ENCODE peak calls at places on chromosomes 4 and X, in five cellular contexts. H is AG10803, K is cardiac muscle cell, J is fibroblast of lung, F is fibroblast of pulmonary artery. E is an unnamed sample.

GRCh38 chr4:173360587-173361221 is 10.1 kb upstream of the SAP30 start:
- DNase-seq in K (peak; percentile 39), F (peak; percentile 45), H (peak; percentile 24), J (no peak), E (peak; percentile 16)

GRCh38 chr4:3106339-3107186 is 32.1 kb downstream of the HTT start:
- DNase-seq in F (peak; percentile 92), H (peak; percentile 87), J (peak; percentile 84), K (peak; percentile 93), E (peak; percentile 92)

GRCh38 chrX:794311-794710 is 163.7 kb downstream of the SHOX start:
- DNase-seq in H (no peak), F (no peak), K (no peak), J (no peak), E (no peak)

GRCh38 chr4:1956631-1957030 is 52.1 kb downstream of the NELFA start:
- DNase-seq in J (no peak), K (no peak), F (no peak), H (no peak), E (no peak)

GRCh38 chr4:32562010-32562409 is 1841.8 kb downstream of the PCDH7 start:
- DNase-seq in K (no peak), F (no peak), J (no peak), H (no peak), E (no peak)

GRCh38 chrX:120647127-120647526 is 17.3 kb upstream of the C1GALT1C1 start:
- DNase-seq in K (no peak), F (no peak), J (peak; percentile 9), H (no peak), E (no peak)

GRCh38 chr4:2259541-2260267 is 2.2 kb downstream of the MXD4 start:
- DNase-seq in J (no peak), K (no peak), H (no peak), F (no peak), E (no peak)

GRCh38 chr4:53591372-53591892 is at the start of gene LNX1:
- DNase-seq in F (no peak), J (no peak), H (no peak), K (no peak), E (no peak)

GRCh38 chr4:147103403-147103946 is 157.8 kb upstream of the TTC29 start:
- DNase-seq in F (peak; percentile 96), K (peak; percentile 90), H (peak; percentile 97), J (peak; percentile 98), E (peak; percentile 89)

GRCh38 chrX:41301438-41301824 is 32.5 kb upstream of the DDX3X start:
- DNase-seq in H (no peak), J (no peak), K (no peak), F (no peak), E (no peak)

GRCh38 chrX:150544222-150544787 is 24.1 kb upstream of the MTM1 start:
- DNase-seq in J (no peak), F (peak; percentile 23), H (no peak), K (peak; percentile 17), E (no peak)

GRCh38 chrX:30957753-30958152 is 68.7 kb upstream of the TAB3 start:
- DNase-seq in H (peak; percentile 59), K (peak; percentile 46), F (peak; percentile 54), J (peak; percentile 60), E (peak; percentile 13)

GRCh38 chr4:162700815-162701361 is 465.8 kb downstream of the NAF1 start:
- DNase-seq in J (no peak), K (no peak), F (no peak), H (no peak), E (no peak)

GRCh38 chrX:43633081-43633480 is 23.0 kb upstream of the MAOA start:
- DNase-seq in H (no peak), K (no peak), J (no peak), F (no peak), E (no peak)

DNA sequence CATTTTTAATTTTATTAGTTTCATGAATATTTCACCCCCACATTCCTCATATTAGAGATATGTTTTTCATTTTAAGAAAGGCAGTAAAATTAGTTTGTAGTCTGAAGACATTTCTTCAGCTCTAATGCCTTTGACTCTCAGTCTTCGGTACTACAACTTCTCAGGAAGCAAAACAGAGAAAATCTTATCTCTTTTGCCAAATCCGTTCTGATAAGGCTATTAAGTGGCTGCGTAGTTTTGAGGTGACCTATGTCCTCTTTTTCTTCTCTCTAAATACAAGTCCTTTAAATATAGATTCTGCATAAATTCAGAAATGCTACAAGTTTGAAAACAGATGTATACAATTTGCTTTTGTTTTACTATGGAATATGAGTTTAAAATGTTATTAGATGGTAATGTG is 181.1 kb upstream of the ETNPPL start:
- DNase-seq in K (peak; percentile 50), F (peak; percentile 14), H (no peak), J (no peak), E (peak; percentile 22)
- H3K4me3 ChIP-seq in K (no peak overlapping the region), F (no peak overlapping the region), H (no peak overlapping the region), J (no peak overlapping the region), E (no peak overlapping the region)

DNA sequence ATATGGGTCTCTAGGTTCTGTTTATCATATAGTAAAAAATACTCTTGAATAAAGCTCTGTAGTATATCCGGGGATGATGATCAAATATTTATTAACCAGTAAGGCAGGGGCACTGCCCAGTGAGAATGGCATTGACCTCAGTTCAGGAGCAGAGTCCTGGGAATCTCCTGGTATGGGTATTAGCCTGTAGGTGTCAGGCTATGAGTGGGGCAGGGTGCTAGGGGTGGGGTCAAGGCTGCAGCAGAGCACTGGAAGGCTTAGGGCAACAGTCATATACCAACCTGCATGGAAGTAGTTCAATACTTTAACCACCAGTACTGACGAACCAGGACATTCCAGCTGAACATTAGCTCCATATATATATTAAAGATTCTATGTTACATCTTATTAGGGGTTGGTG is 220.4 kb upstream of the ANXA3 start:
- DNase-seq in F (no peak), K (no peak), J (no peak), H (no peak), E (no peak)
- TF ChIP-seq CTCF in F (no peak), K (no peak), J (no peak), H (no peak), E (no peak)

DNA sequence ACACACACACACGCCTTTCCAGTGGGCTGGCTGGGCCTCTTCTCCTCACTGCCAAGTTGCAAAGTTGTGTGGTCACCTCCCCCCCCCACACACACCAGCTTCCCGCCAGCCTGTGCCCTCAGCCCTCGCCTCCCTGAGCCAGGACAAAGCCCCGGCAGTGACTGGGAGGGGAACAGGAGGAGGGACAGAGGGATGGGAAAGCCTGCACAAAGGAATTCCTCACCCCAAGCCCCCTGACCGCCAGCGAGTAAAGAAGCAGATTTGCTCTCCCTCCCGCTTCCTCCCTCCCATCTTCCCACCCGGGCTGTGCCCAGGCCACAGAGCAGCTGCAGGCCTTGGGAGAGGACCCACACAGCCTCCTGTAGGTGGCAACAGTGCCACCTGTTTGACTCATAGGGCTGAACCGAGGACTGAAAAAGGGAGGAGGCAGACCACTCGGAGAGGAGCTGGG is at the start of gene GDPD2:
- DNase-seq in H (no peak), F (peak; percentile 22), J (peak; percentile 49), K (peak; percentile 48), E (no peak)
- H3K4me3 ChIP-seq in H (no peak within 1 kb of the TSS), F (no peak within 1 kb of the TSS), J (no peak within 1 kb of the TSS), K (no peak within 1 kb of the TSS), E (no peak within 1 kb of the TSS)

GRCh38 chrX:153922932-153923857 is 2.9 kb downstream of the ARHGAP4 start:
- DNase-seq in H (peak; percentile 46), J (peak; percentile 57), K (peak; percentile 75), F (peak; percentile 70), E (peak; percentile 54)
- TF ChIP-seq CTCF in H (peak; percentile 61), J (peak; percentile 62), K (peak; percentile 52), F (peak; percentile 63), E (peak; percentile 51)

DNA sequence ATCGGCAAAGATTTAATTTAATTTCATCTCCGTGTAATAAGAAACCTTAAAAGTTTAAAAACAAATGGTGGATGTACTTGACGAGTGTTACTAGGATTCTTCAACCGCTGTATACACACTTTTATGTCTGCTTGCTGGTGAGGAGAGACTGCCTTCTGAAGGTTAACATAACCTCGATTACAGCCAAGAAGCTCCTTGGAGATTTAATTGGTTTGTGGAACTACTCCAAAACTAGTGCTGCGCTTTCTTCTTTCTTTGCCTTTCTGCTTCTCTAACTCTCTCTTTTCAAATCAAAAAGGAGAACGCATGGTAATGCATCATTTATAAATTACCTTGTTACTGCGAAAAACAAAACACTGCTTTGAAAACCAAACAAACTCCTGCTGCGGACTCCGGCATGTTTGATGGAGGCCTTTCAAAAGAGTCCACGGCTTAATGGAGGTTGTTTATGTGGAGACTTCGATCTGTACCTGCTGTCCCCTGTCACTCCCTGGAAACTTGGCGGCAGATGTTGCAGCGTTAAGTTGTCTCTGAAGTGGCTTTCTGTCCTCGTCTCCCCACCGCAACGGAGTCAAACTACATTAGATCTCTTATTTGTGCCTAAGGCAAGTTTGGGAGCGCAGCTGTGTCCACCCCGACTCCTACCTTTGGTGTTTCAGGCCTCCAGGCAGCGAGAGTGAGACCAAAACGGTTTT is 108.9 kb downstream of the ANTXR2 start:
- DNase-seq in H (no peak), F (no peak), J (peak; percentile 18), K (no peak), E (no peak)
- H3K4me3 ChIP-seq in H (no peak overlapping the region), F (no peak overlapping the region), J (no peak overlapping the region), K (no peak overlapping the region), E (no peak overlapping the region)

DNA sequence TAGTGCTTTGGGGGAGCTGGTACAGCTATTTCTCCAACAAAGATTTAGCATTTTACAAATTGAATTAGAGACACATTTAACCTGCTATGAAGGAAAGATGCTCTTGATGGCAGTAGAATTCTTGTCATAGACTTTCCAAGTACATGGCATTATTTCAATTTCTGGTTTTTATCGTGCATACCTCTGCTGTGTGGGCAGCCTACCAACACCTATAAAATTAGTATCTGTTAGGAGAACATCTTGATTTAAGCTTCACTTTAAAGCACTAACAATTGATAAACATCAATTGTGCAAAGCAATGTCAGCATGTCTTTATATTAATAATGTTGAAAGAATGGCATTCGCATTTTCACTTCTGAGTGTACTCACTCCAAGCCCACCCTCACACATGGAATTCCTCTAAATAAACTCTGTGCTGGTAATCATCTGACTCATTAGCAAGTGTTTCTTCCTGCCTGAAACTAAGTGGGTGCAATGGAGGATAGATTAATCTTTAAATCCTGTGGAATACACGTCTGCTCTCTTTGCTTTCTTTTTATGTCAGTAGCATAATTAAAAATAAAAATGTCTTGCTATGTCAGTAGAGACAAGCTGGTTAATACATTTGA is 279.8 kb upstream of the MAGEB18 start:
- DNase-seq in K (peak; percentile 41), H (peak; percentile 3), F (peak; percentile 46), J (peak; percentile 1), E (peak; percentile 0)
- TF ChIP-seq CTCF in K (peak; percentile 18), H (no peak), F (peak; percentile 22), J (no peak), E (no peak)

GRCh38 chr4:38610844-38611550 is 53.0 kb upstream of the KLF3 start:
- DNase-seq in K (no peak), F (no peak), J (no peak), H (no peak), E (no peak)
- H3K4me3 ChIP-seq in K (no peak overlapping the region), F (no peak overlapping the region), J (no peak overlapping the region), H (no peak overlapping the region), E (no peak overlapping the region)

E was measured in fibroblast of villous mesenchyme.